ENCODE peak calls at places on chromosomes 16 and 17, in eight cellular contexts. R, L, B, A, K, V, O and P are unnamed samples. For H3K4me1, the result is how much of the 10 kb centered on the place peaks cover.

GRCh38 chr17:2710075-2710803 is 1.3 kb downstream of the CLUH start:
- DNase-seq in O (no peak), V (no peak), L (no peak), R (no peak), B (no peak), K (peak), A (peak), P (no peak)

GRCh38 chr17:2691069-2691871 is 20.3 kb downstream of the CLUH start:
- DNase-seq in K (no peak), A (peak), L (peak), O (no peak), V (no peak), R (peak), B (no peak), P (no peak)

GRCh38 chr17:17664073-17664470 is 17.2 kb upstream of the RAI1 start:
- DNase-seq in L (no peak), O (no peak), K (no peak), R (no peak), V (no peak), B (no peak), A (no peak), P (no peak)

GRCh38 chr17:19308398-19308797 is 54.1 kb downstream of the B9D1 start:
- DNase-seq in L (no peak), R (no peak), B (no peak), V (no peak), A (no peak), K (no peak), O (no peak), P (no peak)

GRCh38 chr16:47565454-47565853 is 104.3 kb downstream of the PHKB start:
- DNase-seq in R (no peak), O (no peak), B (no peak), A (peak), L (peak), V (peak), K (no peak), P (no peak)

GRCh38 chr16:67884-68789 is 4.3 kb downstream of the RHBDF1 start:
- DNase-seq in R (no peak), L (no peak), A (no peak), V (peak), K (no peak), O (no peak), B (no peak), P (no peak)

GRCh38 chr16:50400312-50400966 is 31.7 kb upstream of the BRD7 start:
- DNase-seq in L (peak), R (no peak), O (no peak), K (no peak), B (no peak), V (no peak), A (no peak), P (no peak)

GRCh38 chr16:3328643-3329042 is 23.3 kb downstream of the ZNF75A start:
- DNase-seq in K (no peak), L (no peak), A (no peak), V (no peak), O (no peak), R (no peak), B (no peak), P (no peak)

GRCh38 chr17:66459811-66460270 is 157.4 kb downstream of the PRKCA start:
- DNase-seq in A (no peak), V (peak), K (peak), R (no peak), L (peak), O (no peak), B (no peak), P (no peak)

GRCh38 chr16:12344577-12345343 is 368.2 kb downstream of the SNX29 start:
- DNase-seq in O (no peak), K (no peak), V (no peak), A (no peak), L (no peak), R (no peak), B (no peak), P (no peak)

GRCh38 chr16:28494141-28494851 is at the start of gene APOBR:
- DNase-seq in V (no peak), O (no peak), A (peak), L (peak), B (peak), K (no peak), R (no peak), P (peak)

GRCh38 chr17:36443777-36444176 is 42.7 kb upstream of the ZNHIT3 start:
- DNase-seq in O (no peak), A (peak), K (no peak), L (no peak), R (no peak), V (no peak), B (no peak), P (no peak)

GRCh38 chr17:41687828-41688640 is 651 bp upstream of the EIF1 start:
- DNase-seq in V (peak), A (peak), L (no peak), O (peak), B (peak), R (no peak), K (peak), P (peak)

GRCh38 chr16:54071516-54071915 is 215.1 kb downstream of the IRX3 start:
- DNase-seq in B (no peak), O (no peak), L (no peak), K (no peak), V (no peak), A (no peak), R (no peak), P (no peak)

DNA sequence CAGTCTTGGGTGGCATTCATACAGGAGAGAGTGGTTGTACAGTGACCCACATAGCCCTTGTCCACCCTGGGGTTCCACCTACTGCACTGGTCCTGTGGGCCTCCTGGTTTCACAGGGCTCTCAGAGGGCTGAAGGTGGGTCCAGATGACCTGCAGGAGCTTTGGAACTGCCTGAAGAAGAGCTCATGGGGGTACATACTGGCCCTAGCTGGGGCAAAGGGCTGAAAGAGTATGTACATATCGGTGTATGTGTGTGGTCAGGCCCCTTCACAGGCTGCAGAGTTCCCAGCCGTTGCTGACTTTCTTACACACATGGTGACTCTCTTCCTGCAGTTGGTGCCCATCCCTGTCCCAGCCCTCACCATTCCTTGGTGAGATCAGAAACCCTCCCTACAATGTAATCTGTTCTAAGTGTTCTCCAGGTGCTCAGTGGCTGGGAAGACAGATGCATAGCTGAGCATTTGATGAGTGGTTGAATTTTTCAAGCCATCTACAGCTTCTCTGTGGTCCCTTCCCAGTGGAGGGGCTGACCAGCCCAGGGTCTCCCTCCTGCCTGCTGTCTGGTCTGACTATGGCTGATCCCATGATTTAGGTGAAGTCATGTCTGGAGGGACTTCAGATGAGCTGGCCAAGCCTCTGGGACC is 2.5 kb upstream of the NFATC3 start:
- DNase-seq in R (no peak), O (no peak), V (no peak), L (no peak), K (no peak), B (no peak), A (no peak), P (no peak)
- H3K4me1 ChIP-seq in R (under half), O (under half), V (under half), L (under half), K (under half), B (half or more), A (half or more), P (half or more)

GRCh38 chr17:63704836-63705235 is 4.9 kb upstream of the LIMD2 start:
- DNase-seq in O (no peak), R (no peak), V (no peak), A (no peak), L (no peak), B (no peak), K (no peak), P (no peak)
- H3K27ac ChIP-seq in O (no peak), R (no peak), V (no peak), A (no peak), L (no peak), B (peak), K (no peak), P (peak)

DNA sequence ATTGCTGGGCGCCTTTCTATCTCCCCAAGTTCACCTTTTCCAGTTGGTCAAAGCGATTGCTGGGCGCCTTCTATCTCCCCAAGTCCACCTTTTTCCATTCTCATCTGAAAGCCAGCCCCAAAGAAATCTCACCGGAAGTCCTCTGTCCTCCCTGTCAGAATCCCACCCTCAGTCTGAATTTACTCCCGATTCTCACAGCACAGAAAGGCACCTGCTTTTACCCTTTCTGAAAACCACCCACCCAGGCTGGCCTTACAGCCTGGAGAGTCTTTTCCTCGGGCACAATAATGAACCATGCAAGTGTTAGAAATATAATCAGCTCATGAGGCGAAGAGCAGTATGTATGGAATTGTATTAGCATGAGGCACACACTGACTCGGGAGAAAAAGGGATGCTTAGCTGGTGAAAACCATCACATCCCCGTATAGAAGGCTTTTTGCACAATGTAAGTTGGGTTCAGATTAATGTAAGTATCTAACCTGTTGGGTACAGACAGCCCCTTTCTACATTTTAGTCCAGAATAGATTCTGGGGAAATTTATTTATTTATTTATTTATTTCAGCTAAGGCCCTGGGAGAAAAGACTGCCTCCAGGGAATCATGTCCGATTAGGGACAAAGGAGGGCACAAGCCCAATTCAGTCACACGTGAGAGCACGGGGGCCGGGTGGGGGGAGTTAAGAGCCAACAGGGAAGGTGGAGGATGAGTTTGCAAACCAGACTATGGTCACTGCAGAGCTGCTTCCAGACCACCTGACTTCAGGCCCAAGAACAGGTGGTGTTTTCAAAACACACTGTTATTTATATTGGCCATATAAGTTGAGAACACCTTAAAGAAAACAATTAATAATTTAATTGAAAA is 1.4 kb upstream of the ZFHX3 start:
- DNase-seq in B (no peak), A (no peak), K (no peak), O (no peak), V (no peak), L (no peak), R (no peak), P (no peak)
- H3K4me3 ChIP-seq in B (no peak), A (peak), K (peak), O (peak), V (peak), L (peak), R (peak), P (no peak)

GRCh38 chr17:78381601-78382168 is 3.2 kb downstream of the PGS1 start:
- DNase-seq in L (no peak), O (peak), V (no peak), R (no peak), A (no peak), B (peak), K (no peak), P (peak)

GRCh38 chr17:78380370-78380769 is 1.9 kb downstream of the PGS1 start:
- DNase-seq in V (no peak), R (no peak), B (no peak), L (no peak), A (no peak), K (no peak), O (no peak), P (no peak)

GRCh38 chr17:78378225-78379133 is at the start of gene PGS1:
- DNase-seq in A (peak), L (peak), R (peak), K (no peak), B (peak), O (peak), V (peak), P (peak)

GRCh38 chr17:78377858-78378224 is 608 bp upstream of the PGS1 start:
- DNase-seq in A (no peak), R (no peak), B (no peak), O (no peak), V (no peak), K (no peak), L (no peak), P (no peak)

GRCh38 chr17:78379134-78379497 is 667 bp downstream of the PGS1 start:
- DNase-seq in K (no peak), L (no peak), O (no peak), A (no peak), V (no peak), B (no peak), R (no peak), P (no peak)
- H3K4me1 ChIP-seq in K (under half), L (under half), O (half or more), A (half or more), V (under half), B (half or more), R (under half), P (under half)

DNA sequence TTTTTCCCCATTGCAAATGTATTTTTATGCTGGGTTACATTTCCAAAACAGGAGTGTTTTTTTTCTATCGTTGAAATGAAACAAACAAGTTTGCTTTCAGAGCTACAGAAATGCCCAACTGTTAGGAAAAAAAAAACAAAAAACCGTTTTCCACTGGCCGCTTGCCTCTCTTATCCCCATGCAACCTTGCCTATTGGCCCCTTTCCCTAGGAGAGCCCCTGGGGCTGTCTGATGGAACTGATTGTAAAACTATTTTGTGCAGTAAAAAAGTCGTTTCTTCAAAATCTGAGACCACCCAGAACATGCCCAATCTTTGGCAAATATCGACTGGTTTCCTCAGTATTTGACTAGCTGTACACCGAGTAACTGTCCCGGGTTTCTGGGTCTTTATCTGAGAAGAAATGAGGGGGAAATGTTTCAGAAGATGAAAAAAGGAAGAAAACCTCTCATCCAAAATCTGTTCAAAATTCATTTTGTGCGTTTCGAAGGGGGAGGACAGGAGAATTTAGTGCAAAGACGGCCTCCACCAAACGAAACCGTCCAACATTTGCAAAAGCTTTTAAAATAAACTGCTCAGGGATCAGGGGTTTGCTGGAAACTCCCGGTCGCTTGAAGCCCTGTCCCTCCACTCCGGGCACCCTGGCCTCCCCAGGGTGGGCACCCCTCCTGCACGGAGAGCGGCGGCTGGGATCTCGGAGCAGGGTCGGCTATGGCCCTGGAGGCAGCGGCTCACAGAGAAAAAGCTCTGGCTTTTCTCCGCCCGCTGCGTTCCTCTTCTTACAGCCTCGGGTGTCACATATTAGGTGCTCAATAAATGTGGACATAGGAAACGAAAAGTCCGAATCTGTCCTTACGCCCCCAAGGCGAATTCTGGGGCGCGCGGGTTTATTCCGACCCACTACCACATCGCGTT is 1.0 kb upstream of the GNAO1 start:
- DNase-seq in R (no peak), O (peak), A (no peak), V (no peak), K (no peak), B (no peak), L (no peak), P (no peak)
- H3K27ac ChIP-seq in R (peak), O (no peak), A (no peak), V (peak), K (no peak), B (no peak), L (peak), P (peak)

GRCh38 chr16:81403601-81404391 is 40.8 kb upstream of the CMIP start:
- DNase-seq in L (peak), B (peak), A (peak), R (peak), O (peak), K (peak), V (peak), P (peak)
- H3K4me3 ChIP-seq in L (peak), B (no peak), A (no peak), R (peak), O (peak), K (no peak), V (peak), P (peak)

GRCh38 chr16:81496742-81497141 is 52.1 kb downstream of the CMIP start:
- DNase-seq in K (no peak), O (no peak), R (no peak), B (no peak), V (no peak), L (no peak), A (no peak), P (no peak)
- H3K4me1 ChIP-seq in K (under half), O (under half), R (under half), B (under half), V (under half), L (under half), A (half or more), P (under half)

GRCh38 chr16:19696961-19697360 is 21.1 kb downstream of the KNOP1 start:
- DNase-seq in B (no peak), K (no peak), R (no peak), O (no peak), V (no peak), A (no peak), L (no peak), P (no peak)

GRCh38 chr16:19698480-19699465 is 19.3 kb downstream of the KNOP1 start:
- DNase-seq in B (no peak), K (no peak), R (no peak), V (no peak), L (no peak), A (no peak), O (no peak), P (no peak)

GRCh38 chr16:19697756-19698318 is 20.2 kb downstream of the KNOP1 start:
- DNase-seq in V (no peak), R (no peak), B (no peak), A (no peak), L (no peak), K (no peak), O (no peak), P (no peak)

GRCh38 chr16:19694989-19695388 is 23.0 kb downstream of the KNOP1 start:
- DNase-seq in V (no peak), A (no peak), K (no peak), O (peak), R (no peak), B (no peak), L (no peak), P (no peak)

GRCh38 chr16:19696312-19696711 is 21.7 kb downstream of the KNOP1 start:
- DNase-seq in R (peak), A (peak), B (no peak), V (peak), K (peak), L (peak), O (no peak), P (peak)
- H3K27ac ChIP-seq in R (peak), A (peak), B (peak), V (peak), K (no peak), L (peak), O (no peak), P (peak)

DNA sequence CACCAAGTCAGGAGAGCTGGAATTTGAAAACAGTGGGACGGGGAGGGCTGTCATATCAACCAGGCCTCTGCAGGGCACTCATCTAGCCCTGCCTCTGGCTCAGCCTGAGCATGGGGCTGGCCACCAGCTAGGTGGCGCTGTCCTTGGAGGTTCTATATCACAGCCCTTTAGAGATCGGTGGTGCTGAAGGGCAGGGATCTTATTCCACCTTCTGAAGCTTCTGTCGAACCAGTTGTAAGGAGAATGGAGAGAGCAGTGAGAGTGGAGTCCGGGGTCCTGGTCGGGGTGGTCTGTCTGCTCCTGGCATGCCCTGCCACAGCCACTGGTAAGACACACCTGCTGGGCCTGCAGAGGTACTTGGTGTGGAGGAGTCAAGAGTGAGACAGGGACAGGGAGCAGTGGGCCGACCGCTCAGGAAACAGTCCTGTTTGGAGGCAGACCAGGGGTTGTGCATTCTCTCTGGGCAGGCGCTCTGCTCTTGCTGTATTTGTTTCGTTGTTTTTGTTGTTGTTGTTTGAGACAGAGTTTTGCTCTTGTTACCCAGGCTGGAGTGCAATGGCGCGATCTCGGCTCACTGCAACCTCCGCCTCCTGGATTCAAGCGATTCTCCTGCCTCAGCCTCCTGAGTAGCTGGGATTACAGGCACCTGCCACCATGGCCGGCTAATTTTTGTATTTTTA is at the start of gene CES3:
- DNase-seq in O (peak), B (no peak), L (peak), R (no peak), A (peak), K (peak), V (no peak), P (peak)
- H3K4me3 ChIP-seq in O (no peak), B (no peak), L (no peak), R (no peak), A (no peak), K (no peak), V (no peak), P (no peak)